ENCODE peak calls at places on chromosome 9, in nine cellular contexts. One of them, this sample, is unnamed.

GRCh38 chr9:79013715-79014610 is 557.8 kb upstream of the TLE4 start:
- DNase-seq in cardiac muscle cell: no peak
- DNase-seq in BE2C: no peak
- DNase-seq in adipocyte: no peak
- DNase-seq in SJSA1: no peak
- DNase-seq in GM12865: no peak
- DNase-seq in brain microvascular endothelial cell: peak; percentile 15
- DNase-seq in HCT116: no peak
- DNase-seq in fibroblast of mammary gland: peak; percentile 6
- DNase-seq in this sample: peak; percentile 63

GRCh38 chr9:89477811-89478583 is 19.9 kb downstream of the SEMA4D start:
- DNase-seq in cardiac muscle cell: peak; percentile 35
- DNase-seq in BE2C: no peak
- DNase-seq in adipocyte: no peak
- DNase-seq in SJSA1: no peak
- DNase-seq in GM12865: peak; percentile 47
- DNase-seq in brain microvascular endothelial cell: peak; percentile 22
- DNase-seq in HCT116: no peak
- DNase-seq in fibroblast of mammary gland: no peak
- DNase-seq in this sample: peak; percentile 28

GRCh38 chr9:76655970-76656369 is 108.3 kb upstream of the PCA3 start:
- DNase-seq in cardiac muscle cell: no peak
- DNase-seq in BE2C: no peak
- DNase-seq in adipocyte: no peak
- DNase-seq in SJSA1: no peak
- DNase-seq in GM12865: no peak
- DNase-seq in brain microvascular endothelial cell: no peak
- DNase-seq in HCT116: no peak
- DNase-seq in fibroblast of mammary gland: no peak
- DNase-seq in this sample: no peak

GRCh38 chr9:116459576-116459975 is 227.5 kb upstream of the TRIM32 start:
- DNase-seq in cardiac muscle cell: no peak
- DNase-seq in BE2C: no peak
- DNase-seq in adipocyte: no peak
- DNase-seq in SJSA1: no peak
- DNase-seq in GM12865: no peak
- DNase-seq in brain microvascular endothelial cell: no peak
- DNase-seq in HCT116: no peak
- DNase-seq in fibroblast of mammary gland: no peak
- DNase-seq in this sample: no peak

GRCh38 chr9:120941046-120941770 is 14.6 kb upstream of the TRAF1 start:
- DNase-seq in cardiac muscle cell: no peak
- DNase-seq in BE2C: no peak
- DNase-seq in adipocyte: peak; percentile 62
- DNase-seq in SJSA1: no peak
- DNase-seq in GM12865: no peak
- DNase-seq in brain microvascular endothelial cell: no peak
- DNase-seq in HCT116: no peak
- DNase-seq in fibroblast of mammary gland: peak; percentile 80
- DNase-seq in this sample: peak; percentile 89

GRCh38 chr9:116859763-116860162 is 172.7 kb downstream of the TRIM32 start:
- DNase-seq in cardiac muscle cell: no peak
- DNase-seq in BE2C: no peak
- DNase-seq in adipocyte: no peak
- DNase-seq in SJSA1: no peak
- DNase-seq in GM12865: no peak
- DNase-seq in brain microvascular endothelial cell: no peak
- DNase-seq in HCT116: no peak
- DNase-seq in fibroblast of mammary gland: no peak
- DNase-seq in this sample: peak; percentile 91

GRCh38 chr9:95981741-95982390 is 106.4 kb downstream of the ERCC6L2 start:
- DNase-seq in cardiac muscle cell: no peak
- DNase-seq in BE2C: no peak
- DNase-seq in adipocyte: no peak
- DNase-seq in SJSA1: no peak
- DNase-seq in GM12865: no peak
- DNase-seq in brain microvascular endothelial cell: no peak
- DNase-seq in HCT116: no peak
- DNase-seq in fibroblast of mammary gland: no peak
- DNase-seq in this sample: no peak

GRCh38 chr9:114149765-114150340 is 5.5 kb upstream of the COL27A1 start:
- DNase-seq in cardiac muscle cell: no peak
- DNase-seq in BE2C: no peak
- DNase-seq in adipocyte: no peak
- DNase-seq in SJSA1: no peak
- DNase-seq in GM12865: no peak
- DNase-seq in brain microvascular endothelial cell: no peak
- DNase-seq in HCT116: no peak
- DNase-seq in fibroblast of mammary gland: no peak
- DNase-seq in this sample: no peak

GRCh38 chr9:77013932-77014596 is 5.4 kb upstream of the FOXB2 start:
- DNase-seq in cardiac muscle cell: no peak
- DNase-seq in BE2C: no peak
- DNase-seq in adipocyte: no peak
- DNase-seq in SJSA1: no peak
- DNase-seq in GM12865: no peak
- DNase-seq in brain microvascular endothelial cell: no peak
- DNase-seq in HCT116: no peak
- DNase-seq in fibroblast of mammary gland: no peak
- DNase-seq in this sample: no peak

GRCh38 chr9:80066931-80067330 is 495.2 kb downstream of the TLE4 start:
- DNase-seq in cardiac muscle cell: peak; percentile 19
- DNase-seq in BE2C: no peak
- DNase-seq in adipocyte: no peak
- DNase-seq in SJSA1: no peak
- DNase-seq in GM12865: no peak
- DNase-seq in brain microvascular endothelial cell: no peak
- DNase-seq in HCT116: no peak
- DNase-seq in fibroblast of mammary gland: no peak
- DNase-seq in this sample: no peak

GRCh38 chr9:89739531-89740315 is 134.9 kb downstream of the GADD45G start:
- DNase-seq in cardiac muscle cell: no peak
- DNase-seq in BE2C: no peak
- DNase-seq in adipocyte: no peak
- DNase-seq in SJSA1: no peak
- DNase-seq in GM12865: peak; percentile 43
- DNase-seq in brain microvascular endothelial cell: no peak
- DNase-seq in HCT116: no peak
- DNase-seq in fibroblast of mammary gland: no peak
- DNase-seq in this sample: no peak

GRCh38 chr9:23088932-23089364 is 642.3 kb downstream of the DMRTA1 start:
- DNase-seq in cardiac muscle cell: peak; percentile 51
- DNase-seq in BE2C: no peak
- DNase-seq in adipocyte: no peak
- DNase-seq in SJSA1: no peak
- DNase-seq in GM12865: peak; percentile 1
- DNase-seq in brain microvascular endothelial cell: no peak
- DNase-seq in HCT116: no peak
- DNase-seq in fibroblast of mammary gland: no peak
- DNase-seq in this sample: peak; percentile 10

GRCh38 chr9:32635362-32635761 is at the start of gene TAF1L:
- DNase-seq in cardiac muscle cell: no peak
- DNase-seq in BE2C: no peak
- DNase-seq in adipocyte: no peak
- DNase-seq in SJSA1: no peak
- DNase-seq in GM12865: no peak
- DNase-seq in brain microvascular endothelial cell: no peak
- DNase-seq in HCT116: no peak
- DNase-seq in fibroblast of mammary gland: no peak
- DNase-seq in this sample: no peak

GRCh38 chr9:130432796-130433167 is 12.0 kb upstream of the ASS1 start:
- DNase-seq in cardiac muscle cell: no peak
- DNase-seq in BE2C: no peak
- DNase-seq in adipocyte: no peak
- DNase-seq in SJSA1: no peak
- DNase-seq in GM12865: no peak
- DNase-seq in brain microvascular endothelial cell: no peak
- DNase-seq in HCT116: no peak
- DNase-seq in fibroblast of mammary gland: no peak
- DNase-seq in this sample: no peak
- H3K4me3 ChIP-seq in cardiac muscle cell: no peak overlapping the region
- H3K4me3 ChIP-seq in BE2C: peak overlapping the region; percentile 21
- H3K4me3 ChIP-seq in adipocyte: peak overlapping the region; percentile 36
- H3K4me3 ChIP-seq in SJSA1: no peak overlapping the region
- H3K4me3 ChIP-seq in GM12865: no peak overlapping the region
- H3K4me3 ChIP-seq in brain microvascular endothelial cell: peak overlapping the region; percentile 35
- H3K4me3 ChIP-seq in HCT116: no peak overlapping the region
- H3K4me3 ChIP-seq in fibroblast of mammary gland: no peak overlapping the region
- H3K4me3 ChIP-seq in this sample: peak overlapping the region; percentile 13

DNA sequence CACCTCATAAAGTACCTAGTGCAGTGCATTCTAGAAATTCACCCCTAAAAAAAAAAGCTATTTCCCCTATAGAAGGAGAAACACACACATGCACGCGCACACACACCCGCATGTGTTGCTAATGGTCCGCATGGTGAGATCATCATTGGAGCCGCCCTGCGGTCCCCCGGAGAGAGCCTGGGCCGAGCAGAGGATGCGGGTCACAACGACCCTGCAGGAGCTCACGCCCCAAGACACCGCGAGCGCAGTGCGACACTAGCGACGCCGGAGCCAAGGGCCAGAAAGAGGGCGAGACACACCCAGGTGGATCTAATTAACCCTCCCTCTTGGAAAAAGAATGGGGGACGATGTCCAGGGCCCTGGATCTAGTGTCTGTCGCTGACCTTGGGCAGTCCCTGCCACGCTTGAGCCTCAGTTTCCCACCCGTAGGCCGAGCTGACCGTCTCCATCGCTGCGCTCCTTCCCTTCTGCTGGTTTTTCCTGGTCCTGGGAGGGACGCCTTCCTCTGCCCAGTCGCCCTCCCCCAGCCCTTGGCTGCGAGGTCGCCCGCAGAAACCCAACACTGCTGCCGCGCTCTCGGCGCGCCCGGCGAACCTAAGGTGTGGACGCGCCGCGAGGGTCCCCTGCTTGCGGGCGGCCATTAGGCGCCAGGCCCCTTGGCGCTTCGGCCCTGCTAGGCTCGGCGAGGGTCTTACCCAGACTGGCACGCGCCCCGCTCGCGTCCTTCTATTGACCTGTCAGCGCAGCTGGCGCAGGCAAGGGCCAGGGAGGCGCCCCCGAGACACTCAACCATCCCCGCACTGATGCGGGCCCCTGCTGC is 47.6 kb upstream of the RNF20 start:
- DNase-seq in cardiac muscle cell: peak; percentile 63
- DNase-seq in BE2C: peak; percentile 80
- DNase-seq in adipocyte: peak; percentile 67
- DNase-seq in SJSA1: no peak
- DNase-seq in GM12865: no peak
- DNase-seq in brain microvascular endothelial cell: no peak
- DNase-seq in HCT116: peak; percentile 44
- DNase-seq in fibroblast of mammary gland: peak; percentile 27
- DNase-seq in this sample: peak; percentile 28
- H3K4me3 ChIP-seq in cardiac muscle cell: peak overlapping the region; percentile 56
- H3K4me3 ChIP-seq in BE2C: peak overlapping the region; percentile 96
- H3K4me3 ChIP-seq in adipocyte: peak overlapping the region; percentile 74
- H3K4me3 ChIP-seq in SJSA1: peak overlapping the region; percentile 60
- H3K4me3 ChIP-seq in GM12865: no peak overlapping the region
- H3K4me3 ChIP-seq in brain microvascular endothelial cell: peak overlapping the region; percentile 75
- H3K4me3 ChIP-seq in HCT116: peak overlapping the region; percentile 69
- H3K4me3 ChIP-seq in fibroblast of mammary gland: peak overlapping the region; percentile 56
- H3K4me3 ChIP-seq in this sample: peak overlapping the region; percentile 89

GRCh38 chr9:126513159-126514036 is 100.3 kb upstream of the LMX1B start:
- DNase-seq in cardiac muscle cell: no peak
- DNase-seq in BE2C: peak; percentile 52
- DNase-seq in adipocyte: no peak
- DNase-seq in SJSA1: no peak
- DNase-seq in GM12865: no peak
- DNase-seq in brain microvascular endothelial cell: no peak
- DNase-seq in HCT116: no peak
- DNase-seq in fibroblast of mammary gland: no peak
- DNase-seq in this sample: peak; percentile 60

GRCh38 chr9:126515001-126515872 is 98.5 kb upstream of the LMX1B start:
- DNase-seq in cardiac muscle cell: no peak
- DNase-seq in BE2C: no peak
- DNase-seq in adipocyte: no peak
- DNase-seq in SJSA1: no peak
- DNase-seq in GM12865: no peak
- DNase-seq in brain microvascular endothelial cell: no peak
- DNase-seq in HCT116: no peak
- DNase-seq in fibroblast of mammary gland: no peak
- DNase-seq in this sample: no peak

GRCh38 chr9:126515873-126516505 is 97.7 kb upstream of the LMX1B start:
- DNase-seq in cardiac muscle cell: no peak
- DNase-seq in BE2C: no peak
- DNase-seq in adipocyte: no peak
- DNase-seq in SJSA1: no peak
- DNase-seq in GM12865: no peak
- DNase-seq in brain microvascular endothelial cell: no peak
- DNase-seq in HCT116: no peak
- DNase-seq in fibroblast of mammary gland: no peak
- DNase-seq in this sample: no peak

GRCh38 chr9:126516561-126516935 is 97.2 kb upstream of the LMX1B start:
- DNase-seq in cardiac muscle cell: no peak
- DNase-seq in BE2C: no peak
- DNase-seq in adipocyte: no peak
- DNase-seq in SJSA1: no peak
- DNase-seq in GM12865: no peak
- DNase-seq in brain microvascular endothelial cell: no peak
- DNase-seq in HCT116: no peak
- DNase-seq in fibroblast of mammary gland: no peak
- DNase-seq in this sample: no peak

DNA sequence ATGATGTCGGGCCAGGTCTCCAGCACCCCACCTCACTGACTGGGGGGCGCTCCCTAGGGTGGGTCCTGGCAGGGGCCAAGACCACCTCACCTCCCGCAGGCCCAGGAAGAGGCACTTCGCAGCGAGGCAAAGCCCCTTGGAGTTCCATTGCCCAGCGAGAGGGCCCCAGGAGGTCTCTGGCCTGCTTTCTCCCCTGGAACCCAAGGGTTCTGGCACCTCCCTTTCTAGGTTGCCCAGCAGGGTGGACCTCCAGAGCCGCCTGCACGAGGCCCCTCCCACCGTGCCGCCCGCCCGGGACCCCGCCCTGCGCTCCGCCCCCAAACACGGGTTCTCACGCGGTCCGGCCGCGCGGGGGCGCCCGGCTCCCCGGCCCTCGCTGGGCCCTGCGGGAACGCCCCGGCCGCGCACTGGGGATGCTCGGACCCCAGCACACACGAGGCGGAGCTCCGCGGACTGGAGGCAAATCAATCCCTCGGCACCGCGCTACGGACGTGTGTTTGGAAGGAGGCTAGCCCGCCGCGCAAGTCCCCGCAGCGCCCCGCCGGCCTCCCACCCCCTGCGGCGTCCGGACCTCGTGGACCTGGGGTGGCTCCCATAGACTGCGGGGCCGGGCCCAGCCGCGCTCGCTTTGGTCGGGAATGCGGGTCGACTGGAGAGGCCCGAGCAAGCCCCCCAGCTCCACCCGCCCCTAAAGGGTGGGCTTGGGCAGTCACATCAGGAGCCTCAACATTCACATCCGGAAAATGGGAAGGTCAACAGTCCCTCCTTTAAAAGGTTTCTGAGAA is 99.5 kb upstream of the LMX1B start:
- DNase-seq in cardiac muscle cell: peak; percentile 83
- DNase-seq in BE2C: peak; percentile 84
- DNase-seq in adipocyte: peak; percentile 83
- DNase-seq in SJSA1: peak; percentile 63
- DNase-seq in GM12865: no peak
- DNase-seq in brain microvascular endothelial cell: peak; percentile 11
- DNase-seq in HCT116: peak; percentile 15
- DNase-seq in fibroblast of mammary gland: peak; percentile 25
- DNase-seq in this sample: no peak
- H3K4me3 ChIP-seq in cardiac muscle cell: no peak overlapping the region
- H3K4me3 ChIP-seq in BE2C: peak overlapping the region; percentile 12
- H3K4me3 ChIP-seq in adipocyte: no peak overlapping the region
- H3K4me3 ChIP-seq in SJSA1: no peak overlapping the region
- H3K4me3 ChIP-seq in GM12865: no peak overlapping the region
- H3K4me3 ChIP-seq in brain microvascular endothelial cell: peak overlapping the region; percentile 20
- H3K4me3 ChIP-seq in HCT116: no peak overlapping the region
- H3K4me3 ChIP-seq in fibroblast of mammary gland: no peak overlapping the region
- H3K4me3 ChIP-seq in this sample: no peak overlapping the region

GRCh38 chr9:126499005-126499910 is 114.5 kb upstream of the LMX1B start:
- DNase-seq in cardiac muscle cell: peak; percentile 63
- DNase-seq in BE2C: peak; percentile 69
- DNase-seq in adipocyte: peak; percentile 79
- DNase-seq in SJSA1: no peak
- DNase-seq in GM12865: peak; percentile 33
- DNase-seq in brain microvascular endothelial cell: peak; percentile 21
- DNase-seq in HCT116: no peak
- DNase-seq in fibroblast of mammary gland: peak; percentile 15
- DNase-seq in this sample: peak; percentile 21
- H3K4me3 ChIP-seq in cardiac muscle cell: peak overlapping the region; percentile 40
- H3K4me3 ChIP-seq in BE2C: peak overlapping the region; percentile 63
- H3K4me3 ChIP-seq in adipocyte: peak overlapping the region; percentile 79
- H3K4me3 ChIP-seq in SJSA1: peak overlapping the region; percentile 36
- H3K4me3 ChIP-seq in GM12865: no peak overlapping the region
- H3K4me3 ChIP-seq in brain microvascular endothelial cell: peak overlapping the region; percentile 50
- H3K4me3 ChIP-seq in HCT116: peak overlapping the region; percentile 31
- H3K4me3 ChIP-seq in fibroblast of mammary gland: peak overlapping the region; percentile 40
- H3K4me3 ChIP-seq in this sample: peak overlapping the region; percentile 26